ENCODE peak calls at places on chromosome 6, in seven cellular contexts. One of them, this sample, is unnamed.

GRCh38 chr6:42100029-42100901 is 42.2 kb downstream of the C6orf132 start:
- DNase-seq in coronary artery: no peak
- DNase-seq in lower lobe of right lung: no peak
- DNase-seq in HCT116: no peak
- DNase-seq in fibroblast of pulmonary artery: peak
- DNase-seq in OCI-LY7: no peak
- DNase-seq in fibroblast of the aortic adventitia: peak
- DNase-seq in this sample: peak

GRCh38 chr6:3789018-3789895 is 37.7 kb upstream of the PXDC1 start:
- DNase-seq in fibroblast of the aortic adventitia: peak
- DNase-seq in HCT116: no peak
- DNase-seq in coronary artery: no peak
- DNase-seq in fibroblast of pulmonary artery: no peak
- DNase-seq in lower lobe of right lung: no peak
- DNase-seq in OCI-LY7: no peak
- DNase-seq in this sample: peak

GRCh38 chr6:83221886-83222479 is 28.8 kb downstream of the RWDD2A start:
- DNase-seq in fibroblast of pulmonary artery: peak
- DNase-seq in fibroblast of the aortic adventitia: peak
- DNase-seq in OCI-LY7: peak
- DNase-seq in coronary artery: no peak
- DNase-seq in lower lobe of right lung: no peak
- DNase-seq in HCT116: peak
- DNase-seq in this sample: peak

GRCh38 chr6:43972915-43973304 is 154.3 kb downstream of the MRPL14 start:
- DNase-seq in lower lobe of right lung: peak
- DNase-seq in HCT116: no peak
- DNase-seq in OCI-LY7: no peak
- DNase-seq in fibroblast of pulmonary artery: peak
- DNase-seq in fibroblast of the aortic adventitia: peak
- DNase-seq in coronary artery: peak
- DNase-seq in this sample: peak

GRCh38 chr6:81237226-81237625 is 515.3 kb downstream of the TENT5A start:
- DNase-seq in coronary artery: no peak
- DNase-seq in OCI-LY7: no peak
- DNase-seq in lower lobe of right lung: no peak
- DNase-seq in fibroblast of pulmonary artery: no peak
- DNase-seq in fibroblast of the aortic adventitia: no peak
- DNase-seq in HCT116: no peak
- DNase-seq in this sample: no peak

GRCh38 chr6:108737594-108738546 is 110.4 kb upstream of the ARMC2 start:
- DNase-seq in fibroblast of pulmonary artery: peak
- DNase-seq in HCT116: peak
- DNase-seq in lower lobe of right lung: no peak
- DNase-seq in OCI-LY7: no peak
- DNase-seq in fibroblast of the aortic adventitia: peak
- DNase-seq in coronary artery: peak
- DNase-seq in this sample: peak

GRCh38 chr6:166770216-166771116 is 143.4 kb upstream of the RPS6KA2 start:
- DNase-seq in fibroblast of pulmonary artery: no peak
- DNase-seq in fibroblast of the aortic adventitia: no peak
- DNase-seq in coronary artery: no peak
- DNase-seq in OCI-LY7: no peak
- DNase-seq in lower lobe of right lung: no peak
- DNase-seq in HCT116: no peak
- DNase-seq in this sample: no peak

GRCh38 chr6:106527979-106528378 is 101.3 kb downstream of the RTN4IP1 start:
- DNase-seq in fibroblast of the aortic adventitia: peak
- DNase-seq in lower lobe of right lung: no peak
- DNase-seq in fibroblast of pulmonary artery: peak
- DNase-seq in HCT116: peak
- DNase-seq in coronary artery: no peak
- DNase-seq in OCI-LY7: no peak
- DNase-seq in this sample: peak

GRCh38 chr6:90038951-90039653 is 144.8 kb downstream of the GJA10 start:
- DNase-seq in fibroblast of the aortic adventitia: no peak
- DNase-seq in HCT116: no peak
- DNase-seq in OCI-LY7: no peak
- DNase-seq in fibroblast of pulmonary artery: no peak
- DNase-seq in coronary artery: no peak
- DNase-seq in lower lobe of right lung: no peak
- DNase-seq in this sample: peak

GRCh38 chr6:135162678-135163439 is 18.2 kb upstream of the MYB start:
- DNase-seq in lower lobe of right lung: no peak
- DNase-seq in OCI-LY7: peak
- DNase-seq in fibroblast of the aortic adventitia: peak
- DNase-seq in fibroblast of pulmonary artery: peak
- DNase-seq in HCT116: peak
- DNase-seq in coronary artery: no peak
- DNase-seq in this sample: no peak

DNA sequence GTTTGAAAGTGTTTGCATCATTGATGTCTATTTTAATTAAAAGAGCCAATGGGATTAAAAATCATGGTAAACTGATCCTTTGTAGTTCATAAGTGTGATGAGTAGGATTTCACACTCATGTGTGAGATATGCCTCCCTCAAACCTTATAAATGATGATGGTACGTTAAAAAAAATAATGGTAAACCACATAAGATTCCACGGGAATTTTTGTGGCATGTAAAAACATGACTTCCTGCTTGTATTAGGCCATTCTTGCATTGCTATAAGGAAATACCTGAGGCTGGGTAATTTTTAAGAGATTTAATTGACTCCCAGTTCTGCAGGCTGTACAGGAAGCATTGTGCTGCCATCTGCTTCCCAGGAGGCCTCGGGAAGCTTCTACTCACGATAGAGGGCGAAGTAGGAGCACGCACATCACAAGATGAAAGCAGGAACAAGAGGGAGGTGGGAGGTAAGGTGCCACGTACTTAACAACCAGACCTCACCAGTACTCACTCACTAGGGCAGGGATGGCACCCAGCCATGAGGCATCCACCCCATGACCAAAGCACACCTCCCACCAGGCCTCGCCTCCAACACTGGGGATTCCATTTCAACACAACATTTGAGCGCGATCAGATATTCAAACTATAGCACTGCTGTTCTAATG is 187.6 kb upstream of the QKI start:
- DNase-seq in HCT116: no peak
- DNase-seq in fibroblast of the aortic adventitia: no peak
- DNase-seq in lower lobe of right lung: no peak
- DNase-seq in coronary artery: no peak
- DNase-seq in OCI-LY7: no peak
- DNase-seq in fibroblast of pulmonary artery: no peak
- DNase-seq in this sample: no peak
- TF ChIP-seq CTCF in HCT116: no peak
- TF ChIP-seq CTCF in fibroblast of the aortic adventitia: no peak
- TF ChIP-seq CTCF in lower lobe of right lung: no peak
- TF ChIP-seq CTCF in coronary artery: no peak
- TF ChIP-seq CTCF in OCI-LY7: no peak
- TF ChIP-seq CTCF in fibroblast of pulmonary artery: no peak
- TF ChIP-seq CTCF in this sample: no peak

DNA sequence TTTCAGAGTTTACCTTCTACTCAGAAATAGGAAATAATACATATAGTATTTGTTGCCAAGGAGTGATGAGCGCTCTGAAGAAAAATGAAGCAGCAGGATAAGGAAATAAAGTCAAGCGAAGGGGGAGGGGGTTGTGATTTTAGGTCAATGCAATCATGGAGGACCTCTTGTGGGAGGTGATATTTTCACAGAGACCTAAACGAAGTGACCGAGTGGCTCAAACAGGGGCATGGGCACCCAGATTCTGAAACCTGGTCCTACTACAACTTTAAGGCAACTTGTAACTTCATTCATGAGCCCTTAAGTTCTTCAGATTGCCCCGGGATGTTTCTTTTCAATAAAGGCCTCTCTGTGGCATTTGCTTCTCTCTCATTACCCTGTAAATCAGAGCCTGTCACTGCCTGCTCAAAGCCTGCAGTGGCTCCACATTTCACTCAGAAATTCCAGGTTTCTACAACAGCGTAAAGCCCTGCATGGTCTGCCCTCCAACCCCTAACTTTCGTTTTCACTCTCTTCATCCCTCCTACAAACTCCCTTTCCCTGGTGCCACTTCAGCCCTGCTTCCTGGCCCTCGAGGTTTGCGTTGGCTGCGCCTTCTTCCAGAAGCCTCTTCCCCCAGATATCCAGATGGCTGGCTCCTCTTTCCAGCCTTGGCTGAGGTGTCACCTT is 162.7 kb downstream of the TBC1D7 start:
- DNase-seq in HCT116: no peak
- DNase-seq in coronary artery: no peak
- DNase-seq in fibroblast of pulmonary artery: peak
- DNase-seq in lower lobe of right lung: no peak
- DNase-seq in OCI-LY7: no peak
- DNase-seq in fibroblast of the aortic adventitia: no peak
- DNase-seq in this sample: peak
- H3K4me3 ChIP-seq in HCT116: no peak
- H3K4me3 ChIP-seq in coronary artery: no peak
- H3K4me3 ChIP-seq in fibroblast of pulmonary artery: no peak
- H3K4me3 ChIP-seq in lower lobe of right lung: no peak
- H3K4me3 ChIP-seq in OCI-LY7: no peak
- H3K4me3 ChIP-seq in fibroblast of the aortic adventitia: no peak
- H3K4me3 ChIP-seq in this sample: peak

GRCh38 chr6:167933290-167933689 is 64.2 kb upstream of the KIF25 start:
- DNase-seq in OCI-LY7: no peak
- DNase-seq in lower lobe of right lung: no peak
- DNase-seq in HCT116: no peak
- DNase-seq in fibroblast of the aortic adventitia: no peak
- DNase-seq in coronary artery: no peak
- DNase-seq in fibroblast of pulmonary artery: no peak
- DNase-seq in this sample: no peak

GRCh38 chr6:167928111-167928510 is 69.4 kb upstream of the KIF25 start:
- DNase-seq in lower lobe of right lung: no peak
- DNase-seq in HCT116: no peak
- DNase-seq in coronary artery: no peak
- DNase-seq in fibroblast of pulmonary artery: no peak
- DNase-seq in OCI-LY7: no peak
- DNase-seq in fibroblast of the aortic adventitia: no peak
- DNase-seq in this sample: no peak

GRCh38 chr6:167932468-167933276 is 64.8 kb upstream of the KIF25 start:
- DNase-seq in HCT116: no peak
- DNase-seq in coronary artery: no peak
- DNase-seq in OCI-LY7: no peak
- DNase-seq in fibroblast of the aortic adventitia: no peak
- DNase-seq in lower lobe of right lung: no peak
- DNase-seq in fibroblast of pulmonary artery: no peak
- DNase-seq in this sample: peak

GRCh38 chr6:167927246-167927645 is 70.2 kb upstream of the KIF25 start:
- DNase-seq in fibroblast of pulmonary artery: no peak
- DNase-seq in fibroblast of the aortic adventitia: no peak
- DNase-seq in lower lobe of right lung: no peak
- DNase-seq in HCT116: no peak
- DNase-seq in OCI-LY7: no peak
- DNase-seq in coronary artery: no peak
- DNase-seq in this sample: no peak

GRCh38 chr6:167930300-167930699 is 67.2 kb upstream of the KIF25 start:
- DNase-seq in fibroblast of pulmonary artery: peak
- DNase-seq in lower lobe of right lung: no peak
- DNase-seq in fibroblast of the aortic adventitia: peak
- DNase-seq in HCT116: no peak
- DNase-seq in coronary artery: no peak
- DNase-seq in OCI-LY7: no peak
- DNase-seq in this sample: peak
- TF ChIP-seq CTCF in fibroblast of pulmonary artery: no peak
- TF ChIP-seq CTCF in lower lobe of right lung: no peak
- TF ChIP-seq CTCF in fibroblast of the aortic adventitia: no peak
- TF ChIP-seq CTCF in HCT116: no peak
- TF ChIP-seq CTCF in coronary artery: no peak
- TF ChIP-seq CTCF in OCI-LY7: no peak
- TF ChIP-seq CTCF in this sample: no peak

GRCh38 chr6:99512033-99512432 is 3.2 kb downstream of the USP45 start:
- DNase-seq in OCI-LY7: no peak
- DNase-seq in fibroblast of pulmonary artery: peak
- DNase-seq in lower lobe of right lung: no peak
- DNase-seq in fibroblast of the aortic adventitia: peak
- DNase-seq in HCT116: no peak
- DNase-seq in coronary artery: no peak
- DNase-seq in this sample: peak

GRCh38 chr6:99519446-99519845 is 4.2 kb upstream of the USP45 start:
- DNase-seq in HCT116: no peak
- DNase-seq in coronary artery: no peak
- DNase-seq in lower lobe of right lung: no peak
- DNase-seq in fibroblast of the aortic adventitia: no peak
- DNase-seq in OCI-LY7: no peak
- DNase-seq in fibroblast of pulmonary artery: no peak
- DNase-seq in this sample: no peak

GRCh38 chr6:99514089-99514488 is 1.1 kb downstream of the USP45 start:
- DNase-seq in HCT116: no peak
- DNase-seq in OCI-LY7: no peak
- DNase-seq in fibroblast of pulmonary artery: no peak
- DNase-seq in fibroblast of the aortic adventitia: peak
- DNase-seq in lower lobe of right lung: no peak
- DNase-seq in coronary artery: no peak
- DNase-seq in this sample: peak
- H3K4me3 ChIP-seq in HCT116: peak
- H3K4me3 ChIP-seq in OCI-LY7: peak
- H3K4me3 ChIP-seq in fibroblast of pulmonary artery: peak
- H3K4me3 ChIP-seq in fibroblast of the aortic adventitia: peak
- H3K4me3 ChIP-seq in lower lobe of right lung: peak
- H3K4me3 ChIP-seq in coronary artery: peak
- H3K4me3 ChIP-seq in this sample: peak

GRCh38 chr6:148999501-148999900 is 252.7 kb downstream of the UST start:
- DNase-seq in lower lobe of right lung: no peak
- DNase-seq in coronary artery: no peak
- DNase-seq in OCI-LY7: no peak
- DNase-seq in fibroblast of pulmonary artery: peak
- DNase-seq in fibroblast of the aortic adventitia: peak
- DNase-seq in HCT116: no peak
- DNase-seq in this sample: no peak
- TF ChIP-seq CTCF in lower lobe of right lung: no peak
- TF ChIP-seq CTCF in coronary artery: no peak
- TF ChIP-seq CTCF in OCI-LY7: no peak
- TF ChIP-seq CTCF in fibroblast of pulmonary artery: no peak
- TF ChIP-seq CTCF in fibroblast of the aortic adventitia: no peak
- TF ChIP-seq CTCF in HCT116: no peak
- TF ChIP-seq CTCF in this sample: no peak

GRCh38 chr6:47307362-47308222 is 2.1 kb downstream of the TNFRSF21 start:
- DNase-seq in HCT116: no peak
- DNase-seq in OCI-LY7: no peak
- DNase-seq in fibroblast of the aortic adventitia: no peak
- DNase-seq in fibroblast of pulmonary artery: no peak
- DNase-seq in lower lobe of right lung: no peak
- DNase-seq in coronary artery: no peak
- DNase-seq in this sample: no peak

GRCh38 chr6:47308223-47308567 is 1.5 kb downstream of the TNFRSF21 start:
- DNase-seq in lower lobe of right lung: no peak
- DNase-seq in fibroblast of pulmonary artery: peak
- DNase-seq in fibroblast of the aortic adventitia: peak
- DNase-seq in HCT116: no peak
- DNase-seq in OCI-LY7: peak
- DNase-seq in coronary artery: no peak
- DNase-seq in this sample: peak

GRCh38 chr6:47309326-47310130 is at the start of gene TNFRSF21:
- DNase-seq in OCI-LY7: peak
- DNase-seq in HCT116: peak
- DNase-seq in coronary artery: peak
- DNase-seq in lower lobe of right lung: peak
- DNase-seq in fibroblast of the aortic adventitia: peak
- DNase-seq in fibroblast of pulmonary artery: peak
- DNase-seq in this sample: peak

GRCh38 chr6:47308674-47309325 is 905 bp downstream of the TNFRSF21 start:
- DNase-seq in OCI-LY7: peak
- DNase-seq in coronary artery: no peak
- DNase-seq in HCT116: no peak
- DNase-seq in fibroblast of pulmonary artery: no peak
- DNase-seq in lower lobe of right lung: peak
- DNase-seq in fibroblast of the aortic adventitia: peak
- DNase-seq in this sample: peak

GRCh38 chr6:47310131-47310480 is 401 bp upstream of the TNFRSF21 start:
- DNase-seq in fibroblast of the aortic adventitia: no peak
- DNase-seq in lower lobe of right lung: no peak
- DNase-seq in coronary artery: no peak
- DNase-seq in HCT116: no peak
- DNase-seq in OCI-LY7: no peak
- DNase-seq in fibroblast of pulmonary artery: no peak
- DNase-seq in this sample: no peak
- H3K4me3 ChIP-seq in fibroblast of the aortic adventitia: peak
- H3K4me3 ChIP-seq in lower lobe of right lung: peak
- H3K4me3 ChIP-seq in coronary artery: peak
- H3K4me3 ChIP-seq in HCT116: peak
- H3K4me3 ChIP-seq in OCI-LY7: peak
- H3K4me3 ChIP-seq in fibroblast of pulmonary artery: no peak
- H3K4me3 ChIP-seq in this sample: peak

This sample was measured in fibroblast of villous mesenchyme.